ENCODE peak calls at places on chromosome 19, in seven cellular contexts. One of them, this sample, is unnamed.

GRCh38 chr19:13873776-13874515 is 3.0 kb upstream of the NANOS3 start:
- DNase-seq in HCT116: no peak
- DNase-seq in adrenal gland: no peak
- DNase-seq in body of pancreas: no peak
- DNase-seq in NB4: no peak
- DNase-seq in H54: no peak
- DNase-seq in K562: no peak
- DNase-seq in this sample: no peak

GRCh38 chr19:51337141-51337860 is 4.6 kb downstream of the VSIG10L start:
- DNase-seq in adrenal gland: no peak
- DNase-seq in H54: no peak
- DNase-seq in HCT116: no peak
- DNase-seq in K562: no peak
- DNase-seq in body of pancreas: no peak
- DNase-seq in NB4: no peak
- DNase-seq in this sample: no peak

GRCh38 chr19:41234512-41235208 is 15.6 kb downstream of the AXL start:
- DNase-seq in adrenal gland: no peak
- DNase-seq in HCT116: no peak
- DNase-seq in NB4: no peak
- DNase-seq in body of pancreas: no peak
- DNase-seq in K562: no peak
- DNase-seq in H54: no peak
- DNase-seq in this sample: no peak

GRCh38 chr19:53600217-53600616 is 31.6 kb upstream of the DPRX start:
- DNase-seq in H54: no peak
- DNase-seq in HCT116: no peak
- DNase-seq in adrenal gland: no peak
- DNase-seq in NB4: no peak
- DNase-seq in K562: no peak
- DNase-seq in body of pancreas: no peak
- DNase-seq in this sample: no peak

GRCh38 chr19:21134934-21135366 is 6.9 kb upstream of the ZNF431 start:
- DNase-seq in K562: peak
- DNase-seq in adrenal gland: no peak
- DNase-seq in HCT116: no peak
- DNase-seq in H54: no peak
- DNase-seq in NB4: peak
- DNase-seq in body of pancreas: no peak
- DNase-seq in this sample: no peak

GRCh38 chr19:43620061-43621001 is 902 bp upstream of the ZNF428 start:
- DNase-seq in HCT116: no peak
- DNase-seq in NB4: no peak
- DNase-seq in K562: peak
- DNase-seq in adrenal gland: no peak
- DNase-seq in H54: no peak
- DNase-seq in body of pancreas: no peak
- DNase-seq in this sample: no peak

GRCh38 chr19:6048348-6048747 is 62.0 kb downstream of the RFX2 start:
- DNase-seq in adrenal gland: no peak
- DNase-seq in NB4: no peak
- DNase-seq in K562: no peak
- DNase-seq in HCT116: no peak
- DNase-seq in body of pancreas: no peak
- DNase-seq in H54: no peak
- DNase-seq in this sample: no peak

GRCh38 chr19:32336259-32337111 is 8.9 kb upstream of the ZNF507 start:
- DNase-seq in NB4: peak
- DNase-seq in K562: no peak
- DNase-seq in HCT116: no peak
- DNase-seq in H54: no peak
- DNase-seq in adrenal gland: no peak
- DNase-seq in body of pancreas: no peak
- DNase-seq in this sample: no peak

GRCh38 chr19:53944933-53945332 is 17.8 kb upstream of the CACNG8 start:
- DNase-seq in adrenal gland: no peak
- DNase-seq in NB4: no peak
- DNase-seq in body of pancreas: no peak
- DNase-seq in K562: no peak
- DNase-seq in H54: no peak
- DNase-seq in HCT116: no peak
- DNase-seq in this sample: no peak

GRCh38 chr19:14349426-14349825 is 31.8 kb upstream of the ADGRE5 start:
- DNase-seq in NB4: no peak
- DNase-seq in H54: no peak
- DNase-seq in K562: no peak
- DNase-seq in adrenal gland: no peak
- DNase-seq in body of pancreas: no peak
- DNase-seq in HCT116: no peak
- DNase-seq in this sample: no peak

GRCh38 chr19:47719047-47719885 is 6.0 kb downstream of the EHD2 start:
- DNase-seq in adrenal gland: peak
- DNase-seq in body of pancreas: peak
- DNase-seq in H54: peak
- DNase-seq in NB4: peak
- DNase-seq in K562: no peak
- DNase-seq in HCT116: no peak
- DNase-seq in this sample: peak

GRCh38 chr19:52170863-52171320 is 529 bp downstream of the ZNF836 start:
- DNase-seq in NB4: peak
- DNase-seq in adrenal gland: peak
- DNase-seq in body of pancreas: peak
- DNase-seq in K562: no peak
- DNase-seq in HCT116: no peak
- DNase-seq in H54: peak
- DNase-seq in this sample: no peak

GRCh38 chr19:42386974-42387707 is 3.0 kb downstream of the CNFN start:
- DNase-seq in HCT116: peak
- DNase-seq in body of pancreas: peak
- DNase-seq in K562: peak
- DNase-seq in H54: peak
- DNase-seq in adrenal gland: peak
- DNase-seq in NB4: peak
- DNase-seq in this sample: peak

GRCh38 chr19:5292453-5292842 is 48.2 kb downstream of the PTPRS start:
- DNase-seq in HCT116: no peak
- DNase-seq in body of pancreas: peak
- DNase-seq in H54: no peak
- DNase-seq in adrenal gland: peak
- DNase-seq in NB4: peak
- DNase-seq in K562: peak
- DNase-seq in this sample: no peak

GRCh38 chr19:12666305-12667048 is at the start of the genes MAN2B1 and WDR83:
- DNase-seq in adrenal gland: peak
- DNase-seq in body of pancreas: peak
- DNase-seq in K562: peak
- DNase-seq in H54: peak
- DNase-seq in NB4: peak
- DNase-seq in HCT116: no peak
- DNase-seq in this sample: peak

GRCh38 chr19:41934849-41935374 is 6.7 kb upstream of the ERFL start:
- DNase-seq in K562: peak
- DNase-seq in HCT116: peak
- DNase-seq in NB4: peak
- DNase-seq in adrenal gland: peak
- DNase-seq in body of pancreas: peak
- DNase-seq in H54: peak
- DNase-seq in this sample: peak

GRCh38 chr19:46373573-46374359 is 26.9 kb downstream of the PPP5C start:
- DNase-seq in HCT116: no peak
- DNase-seq in K562: no peak
- DNase-seq in H54: peak
- DNase-seq in NB4: no peak
- DNase-seq in body of pancreas: peak
- DNase-seq in adrenal gland: peak
- DNase-seq in this sample: no peak

GRCh38 chr19:45460807-45461347 is 6.9 kb upstream of the FOSB start:
- DNase-seq in adrenal gland: no peak
- DNase-seq in HCT116: no peak
- DNase-seq in body of pancreas: no peak
- DNase-seq in NB4: no peak
- DNase-seq in H54: no peak
- DNase-seq in K562: no peak
- DNase-seq in this sample: no peak

GRCh38 chr19:46068345-46069258 is 27.8 kb upstream of the IGFL4 start:
- DNase-seq in adrenal gland: peak
- DNase-seq in K562: no peak
- DNase-seq in body of pancreas: no peak
- DNase-seq in H54: peak
- DNase-seq in NB4: peak
- DNase-seq in HCT116: peak
- DNase-seq in this sample: no peak

GRCh38 chr19:47609885-47610545 is 1.1 kb downstream of the BICRA start:
- DNase-seq in K562: peak
- DNase-seq in H54: peak
- DNase-seq in NB4: peak
- DNase-seq in HCT116: no peak
- DNase-seq in adrenal gland: peak
- DNase-seq in body of pancreas: peak
- DNase-seq in this sample: no peak

GRCh38 chr19:40284501-40285352 is at the start of gene AKT2:
- DNase-seq in H54: peak
- DNase-seq in NB4: peak
- DNase-seq in K562: peak
- DNase-seq in body of pancreas: no peak
- DNase-seq in adrenal gland: no peak
- DNase-seq in HCT116: no peak
- DNase-seq in this sample: peak

GRCh38 chr19:54331626-54332025 is 7.3 kb downstream of the LILRA4 start:
- DNase-seq in adrenal gland: no peak
- DNase-seq in K562: no peak
- DNase-seq in HCT116: no peak
- DNase-seq in NB4: no peak
- DNase-seq in H54: no peak
- DNase-seq in body of pancreas: no peak
- DNase-seq in this sample: no peak

GRCh38 chr19:36849701-36850645 is 703 bp upstream of the ZNF345 start:
- DNase-seq in H54: peak
- DNase-seq in adrenal gland: peak
- DNase-seq in HCT116: no peak
- DNase-seq in K562: peak
- DNase-seq in body of pancreas: peak
- DNase-seq in NB4: peak
- DNase-seq in this sample: peak
- TF ChIP-seq POLR2A in H54: peak
- TF ChIP-seq POLR2A in adrenal gland: peak
- TF ChIP-seq POLR2A in HCT116: no peak
- TF ChIP-seq POLR2A in K562: no peak
- TF ChIP-seq POLR2A in body of pancreas: peak
- TF ChIP-seq POLR2A in NB4: peak
- TF ChIP-seq POLR2A in this sample: peak

DNA sequence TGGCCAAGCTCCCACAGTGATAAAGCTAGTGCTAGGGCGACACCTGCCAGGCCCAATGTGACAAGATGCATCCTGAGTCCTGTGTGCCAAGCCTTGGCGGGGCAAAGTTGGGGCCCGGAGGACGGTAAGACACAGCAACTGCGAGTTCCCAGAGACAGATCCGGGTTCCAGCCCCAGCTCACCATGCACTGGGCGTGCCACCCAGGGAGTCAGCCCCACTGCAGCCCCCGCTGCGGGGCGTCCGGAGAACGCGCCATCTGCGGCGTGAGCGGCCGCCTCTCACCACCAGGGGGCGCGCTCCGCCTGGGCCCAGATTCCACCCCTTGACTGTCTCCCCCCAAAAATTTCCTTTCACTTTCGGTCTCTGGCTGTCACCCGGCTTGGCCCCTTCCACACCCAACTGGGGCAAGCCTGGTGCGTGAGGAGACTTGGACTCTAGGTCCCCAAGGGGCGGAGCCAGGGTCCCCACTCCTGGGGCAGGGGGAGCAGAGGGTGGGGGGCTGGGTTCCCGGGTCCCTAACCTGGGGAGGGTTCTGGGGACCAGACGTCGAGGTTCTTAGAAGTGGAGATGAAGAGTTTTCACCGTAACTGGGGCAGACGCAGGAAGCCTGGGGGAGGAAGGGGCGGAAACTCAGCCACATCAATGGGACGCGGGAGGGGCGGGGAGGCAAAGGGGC is at the start of gene FLT3LG:
- DNase-seq in K562: peak
- DNase-seq in HCT116: no peak
- DNase-seq in body of pancreas: peak
- DNase-seq in H54: peak
- DNase-seq in adrenal gland: peak
- DNase-seq in NB4: peak
- DNase-seq in this sample: peak
- TF ChIP-seq POLR2A in K562: no peak
- TF ChIP-seq POLR2A in HCT116: peak
- TF ChIP-seq POLR2A in body of pancreas: no peak
- TF ChIP-seq POLR2A in H54: peak
- TF ChIP-seq POLR2A in adrenal gland: no peak
- TF ChIP-seq POLR2A in NB4: no peak
- TF ChIP-seq POLR2A in this sample: peak

DNA sequence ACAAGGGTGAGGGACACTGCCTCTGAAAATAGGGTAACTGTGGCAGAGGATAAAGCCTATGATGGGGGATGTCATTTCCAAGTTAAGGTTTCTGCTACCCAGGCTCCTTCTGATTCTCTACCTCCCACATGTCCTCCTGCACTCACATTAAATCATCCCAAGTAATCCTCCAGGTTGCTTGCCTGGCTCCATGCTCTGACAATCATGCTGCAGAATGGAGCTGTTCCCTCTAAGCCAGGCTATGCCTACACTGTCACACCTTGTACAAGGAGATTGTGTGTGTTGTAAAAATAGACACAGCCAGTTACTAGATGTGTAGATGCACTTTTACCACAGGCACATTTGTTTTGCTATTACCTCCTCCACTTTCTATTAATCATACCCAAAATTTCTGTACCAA is 8.0 kb downstream of the ZNF416 start:
- DNase-seq in NB4: no peak
- DNase-seq in adrenal gland: no peak
- DNase-seq in HCT116: no peak
- DNase-seq in K562: no peak
- DNase-seq in H54: no peak
- DNase-seq in body of pancreas: no peak
- DNase-seq in this sample: no peak
- TF ChIP-seq POLR2A in NB4: no peak
- TF ChIP-seq POLR2A in adrenal gland: no peak
- TF ChIP-seq POLR2A in HCT116: no peak
- TF ChIP-seq POLR2A in K562: no peak
- TF ChIP-seq POLR2A in H54: no peak
- TF ChIP-seq POLR2A in body of pancreas: no peak
- TF ChIP-seq POLR2A in this sample: no peak

DNA sequence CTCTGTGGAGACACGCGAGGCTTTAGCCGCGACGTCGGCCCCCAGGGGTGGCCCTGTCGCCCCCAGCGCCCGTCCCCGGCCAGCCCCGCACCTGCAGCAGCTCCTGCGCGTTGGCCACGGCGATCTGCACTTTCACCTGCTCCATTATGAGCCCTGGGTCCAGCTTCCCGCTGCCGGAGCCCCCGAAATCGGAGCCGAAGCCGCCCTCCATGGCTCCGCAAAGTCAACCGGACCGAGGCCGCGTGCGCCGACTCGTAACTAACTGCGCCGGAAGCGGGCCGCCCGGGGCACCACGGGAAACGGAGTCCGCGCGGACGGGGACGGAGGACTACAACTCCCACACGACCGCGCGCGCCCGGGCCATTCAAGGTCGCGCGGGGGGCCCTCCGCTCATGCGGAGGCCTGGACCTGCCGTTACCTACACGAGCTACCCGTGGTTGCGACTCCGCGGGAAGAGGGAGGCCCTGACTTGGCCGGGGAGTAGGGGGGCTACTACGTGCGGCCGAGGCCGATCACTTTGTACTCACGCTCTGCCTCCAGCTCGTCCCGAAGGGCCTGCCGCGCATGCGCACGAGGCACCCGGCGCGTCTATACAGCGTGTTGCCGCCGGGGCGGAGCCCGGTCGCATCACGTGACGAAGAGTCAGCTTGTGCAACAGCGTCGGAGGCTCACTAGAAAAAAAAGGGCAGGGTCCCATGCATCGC is at the start of gene TIMM13:
- DNase-seq in NB4: peak
- DNase-seq in body of pancreas: peak
- DNase-seq in K562: peak
- DNase-seq in HCT116: peak
- DNase-seq in H54: peak
- DNase-seq in adrenal gland: peak
- DNase-seq in this sample: peak
- TF ChIP-seq POLR2A in NB4: peak
- TF ChIP-seq POLR2A in body of pancreas: peak
- TF ChIP-seq POLR2A in K562: peak
- TF ChIP-seq POLR2A in HCT116: no peak
- TF ChIP-seq POLR2A in H54: peak
- TF ChIP-seq POLR2A in adrenal gland: no peak
- TF ChIP-seq POLR2A in this sample: no peak

This sample was measured in tibial nerve.